ENCODE peak calls at places on chromosomes 3 and 15, in eight cellular contexts. C is upper lobe of right lung; B is adrenal gland; V is H1; I is fibroblast of lung; S is CD8-positive, alpha-beta T cell; F is hepatocyte; K is spleen. U is an unnamed sample. For H3K4me1, the result is how much of the 10 kb centered on the place peaks cover.

GRCh38 chr15:64979252-64979710 is 10.4 kb downstream of the SPG21 start:
- DNase-seq in C (no peak), B (no peak), V (no peak), I (no peak), S (no peak), F (no peak), K (no peak), U (no peak)

GRCh38 chr15:53520867-53521525 is 238.5 kb downstream of the WDR72 start:
- DNase-seq in C (no peak), B (peak), V (no peak), I (peak), S (no peak), F (no peak), K (no peak), U (no peak)

GRCh38 chr3:148902173-148902791 is 37.2 kb downstream of the CPA3 start:
- DNase-seq in C (no peak), B (no peak), V (no peak), I (peak), S (no peak), F (no peak), K (no peak), U (no peak)

GRCh38 chr15:73650387-73651126 is 17.4 kb upstream of the NPTN start:
- DNase-seq in C (no peak), B (no peak), V (no peak), I (no peak), S (no peak), F (peak), K (no peak), U (no peak)

GRCh38 chr15:51367322-51367976 is 26.0 kb downstream of the GLDN start:
- DNase-seq in C (no peak), B (no peak), V (no peak), I (peak), S (no peak), F (peak), K (no peak), U (no peak)

GRCh38 chr3:53255775-53256703 is at the start of gene TKT:
- DNase-seq in C (peak), B (peak), V (peak), I (peak), S (peak), F (peak), K (peak), U (peak)

GRCh38 chr3:181985386-181985785 is 273.7 kb downstream of the SOX2 start:
- DNase-seq in C (no peak), B (no peak), V (no peak), I (no peak), S (no peak), F (no peak), K (no peak), U (no peak)

GRCh38 chr3:55620361-55621025 is 133.4 kb upstream of the WNT5A start:
- DNase-seq in C (no peak), B (no peak), V (no peak), I (peak), S (no peak), F (peak), K (no peak), U (no peak)

GRCh38 chr15:40155270-40155910 is 5.5 kb upstream of the BUB1B start:
- DNase-seq in C (peak), B (no peak), V (peak), I (no peak), S (no peak), F (peak), K (no peak), U (no peak)

GRCh38 chr15:25635190-25635589 is 196.4 kb upstream of the UBE3A start:
- DNase-seq in C (no peak), B (no peak), V (no peak), I (no peak), S (no peak), F (no peak), K (no peak), U (no peak)

GRCh38 chr3:57110214-57110613 is 49.8 kb downstream of the SPATA12 start:
- DNase-seq in C (no peak), B (no peak), V (no peak), I (no peak), S (no peak), F (no peak), K (no peak), U (no peak)

GRCh38 chr3:126418256-126418530 is 23.5 kb downstream of the CFAP100 start:
- DNase-seq in C (no peak), B (peak), V (no peak), I (no peak), S (no peak), F (no peak), K (peak), U (no peak)

GRCh38 chr3:14398801-14399114 is 3.6 kb upstream of the SLC6A6 start:
- DNase-seq in C (no peak), B (no peak), V (no peak), I (no peak), S (no peak), F (no peak), K (no peak), U (no peak)

GRCh38 chr3:93961489-93961888 is 12.2 kb downstream of the PROS1 start:
- DNase-seq in C (no peak), B (no peak), V (no peak), I (no peak), S (no peak), F (no peak), K (no peak), U (no peak)

GRCh38 chr3:143222505-143222904 is 102.9 kb downstream of the CHST2 start:
- DNase-seq in C (no peak), B (no peak), V (no peak), I (peak), S (no peak), F (no peak), K (no peak), U (no peak)

DNA sequence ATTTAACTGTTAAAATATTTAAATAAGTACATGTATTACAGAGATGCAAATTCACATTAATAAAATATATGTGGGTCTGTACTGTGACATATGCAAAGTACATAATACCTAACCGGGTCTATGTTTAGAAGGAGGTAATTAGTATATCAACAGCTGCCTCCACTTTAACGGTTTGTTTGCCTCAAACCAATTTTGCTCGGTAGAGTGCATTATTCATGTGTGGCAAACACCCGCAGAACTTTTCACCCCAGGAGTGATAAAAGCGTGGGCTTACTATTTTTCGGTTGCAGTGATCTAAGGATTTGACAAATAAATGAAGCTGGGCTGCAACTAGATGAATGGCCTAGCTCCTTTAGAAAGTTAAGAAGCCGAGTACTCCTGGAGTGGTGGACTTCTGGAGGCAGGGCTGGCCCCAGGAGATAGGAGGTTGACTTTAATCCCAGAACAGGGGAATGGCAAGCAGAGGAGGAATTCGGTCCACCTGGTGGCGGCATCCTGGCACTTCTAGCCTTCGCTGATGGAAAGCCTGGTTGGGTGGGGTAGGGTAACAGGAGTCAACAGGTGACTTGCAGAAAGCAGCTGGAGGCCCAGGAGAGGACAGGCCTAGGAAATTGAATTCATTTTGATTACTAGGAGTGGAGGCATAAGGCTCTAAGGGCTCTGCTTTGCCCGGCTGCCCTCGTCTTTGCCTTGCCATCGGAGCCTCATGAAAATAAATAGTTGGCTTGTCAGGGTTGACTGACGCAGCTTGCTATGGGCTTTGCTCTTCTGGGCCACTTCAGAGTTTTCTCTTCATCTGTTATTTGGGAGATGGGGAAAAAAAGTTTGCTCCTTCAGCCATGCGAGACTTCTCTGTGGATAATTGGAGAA is 2.4 kb downstream of the SLCO3A1 start:
- DNase-seq in C (peak), B (no peak), V (peak), I (no peak), S (no peak), F (peak), K (no peak), U (no peak)
- H3K4me3 ChIP-seq in C (peak), B (no peak), V (no peak), I (no peak), S (no peak), F (no peak), K (peak), U (peak)

GRCh38 chr3:39098473-39099000 is 8.9 kb downstream of the GORASP1 start:
- DNase-seq in C (no peak), B (peak), V (peak), I (no peak), S (no peak), F (no peak), K (no peak), U (no peak)
- H3K27ac ChIP-seq in C (no peak), B (no peak), V (no peak), I (no peak), S (no peak), F (no peak), K (no peak), U (no peak)

DNA sequence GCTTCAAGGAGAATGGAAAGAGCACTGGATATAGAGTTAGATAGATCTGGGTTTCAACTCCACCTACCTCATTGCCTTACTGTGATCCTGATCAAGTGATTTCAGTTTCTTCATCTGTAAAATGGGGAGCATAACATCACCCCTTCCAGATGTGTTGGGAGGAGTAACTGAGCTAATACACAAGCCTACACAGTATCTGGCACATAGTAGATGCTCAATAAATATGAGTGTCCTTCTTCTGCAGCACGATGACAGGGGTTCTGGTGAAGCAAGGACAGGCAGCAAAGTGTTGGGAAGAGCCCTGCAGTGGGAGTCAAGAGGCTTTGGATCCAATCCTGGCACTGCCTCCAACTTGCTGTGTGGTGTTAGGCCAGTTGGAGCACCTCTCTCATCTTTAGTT is 270.0 kb downstream of the UACA start:
- DNase-seq in C (no peak), B (no peak), V (no peak), I (no peak), S (no peak), F (no peak), K (no peak), U (no peak)
- H3K4me1 ChIP-seq in C (under half), B (under half), V (under half), I (under half), S (half or more), F (under half), K (half or more), U (half or more)

DNA sequence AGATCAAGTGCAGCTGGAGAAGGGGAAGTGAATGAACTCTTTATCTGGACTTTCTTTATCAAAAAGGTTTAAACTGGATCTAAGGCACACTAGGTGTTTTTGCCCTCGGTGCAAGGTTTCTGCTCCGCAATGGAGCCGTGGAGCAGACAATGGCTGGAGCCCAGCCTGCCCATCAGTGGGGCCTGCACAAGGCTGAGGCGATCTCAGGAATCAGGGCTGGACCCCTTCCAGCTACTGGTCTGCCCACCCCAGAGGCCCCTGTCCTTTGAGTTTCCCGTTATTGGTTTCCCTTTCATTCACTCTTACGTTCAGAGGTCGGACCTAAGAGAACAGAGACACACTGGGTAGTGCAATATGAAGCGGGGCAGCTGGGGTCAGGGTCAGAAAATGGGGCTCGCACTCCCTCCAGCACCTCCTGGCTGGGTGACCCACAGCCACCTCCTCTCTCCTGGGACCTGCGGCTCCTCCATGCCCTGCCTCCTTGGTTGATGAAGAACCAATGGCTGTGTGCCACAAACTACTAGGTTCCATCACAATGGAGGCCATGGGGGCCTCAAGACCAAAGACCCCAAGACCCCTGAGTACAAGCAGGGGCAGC is 164.6 kb downstream of the CHSY1 start:
- DNase-seq in C (no peak), B (no peak), V (no peak), I (no peak), S (no peak), F (no peak), K (peak), U (no peak)
- H3K4me3 ChIP-seq in C (no peak), B (no peak), V (no peak), I (no peak), S (no peak), F (no peak), K (no peak), U (no peak)

GRCh38 chr3:158777171-158777873 is 24.5 kb upstream of the MFSD1 start:
- DNase-seq in C (no peak), B (no peak), V (no peak), I (peak), S (no peak), F (no peak), K (no peak), U (no peak)
- H3K27ac ChIP-seq in C (peak), B (no peak), V (no peak), I (no peak), S (no peak), F (peak), K (peak), U (no peak)

GRCh38 chr15:92104069-92104468 is 250.6 kb downstream of the SLCO3A1 start:
- DNase-seq in C (no peak), B (no peak), V (no peak), I (no peak), S (no peak), F (no peak), K (no peak), U (no peak)

GRCh38 chr15:92097473-92098178 is 244.1 kb downstream of the SLCO3A1 start:
- DNase-seq in C (no peak), B (peak), V (peak), I (peak), S (no peak), F (peak), K (no peak), U (no peak)

GRCh38 chr15:92101706-92102434 is 248.4 kb downstream of the SLCO3A1 start:
- DNase-seq in C (no peak), B (no peak), V (no peak), I (no peak), S (peak), F (no peak), K (no peak), U (no peak)

GRCh38 chr15:92098869-92099268 is 245.4 kb downstream of the SLCO3A1 start:
- DNase-seq in C (no peak), B (no peak), V (no peak), I (no peak), S (no peak), F (no peak), K (no peak), U (no peak)

DNA sequence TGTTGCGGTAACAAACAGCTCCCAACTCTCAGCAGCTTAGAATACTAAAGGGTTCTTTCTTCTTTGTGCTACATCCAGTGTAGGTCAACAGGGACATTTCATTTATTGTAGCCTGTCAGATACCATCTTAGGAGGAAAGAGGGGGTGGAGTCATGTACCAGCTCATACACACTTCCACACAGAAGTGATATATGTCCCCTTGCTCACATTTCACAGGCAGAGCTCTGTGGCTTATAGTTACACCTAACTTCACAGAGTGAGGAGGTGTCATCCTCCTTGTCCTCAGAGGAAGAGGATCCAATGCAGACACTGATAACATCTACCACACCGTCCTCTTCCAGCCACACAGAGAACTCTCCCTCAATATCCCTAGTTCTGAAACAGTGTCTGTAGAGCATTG is 247.2 kb downstream of the SLCO3A1 start:
- DNase-seq in C (no peak), B (no peak), V (no peak), I (no peak), S (no peak), F (no peak), K (no peak), U (no peak)
- H3K4me1 ChIP-seq in C (under half), B (under half), V (under half), I (under half), S (under half), F (under half), K (half or more), U (under half)

GRCh38 chr3:195838714-195839113 is 27.0 kb upstream of the MUC4 start:
- DNase-seq in C (no peak), B (no peak), V (no peak), I (no peak), S (no peak), F (no peak), K (no peak), U (no peak)
- H3K4me3 ChIP-seq in C (no peak), B (no peak), V (no peak), I (no peak), S (no peak), F (no peak), K (no peak), U (no peak)

U was measured in CD4-positive, alpha-beta memory T cell.